ENCODE peak calls at places on chromosomes 16 and 17, in four cellular contexts. G is K562, R is H1, X is GM12878. C is an unnamed sample.

GRCh38 chr17:1604831-1605528 is 23.7 kb downstream of the SLC43A2 start:
- DNase-seq in G (no peak), R (no peak), X (no peak), C (no peak)

GRCh38 chr17:42221886-42222745 is 27.8 kb upstream of the GHDC start:
- DNase-seq in G (peak), R (peak), X (no peak), C (peak)

GRCh38 chr17:16068323-16068722 is 68.7 kb downstream of the TTC19 start:
- DNase-seq in G (no peak), R (no peak), X (no peak), C (no peak)

GRCh38 chr17:45265823-45266222 is 3.9 kb upstream of the SPATA32 start:
- DNase-seq in G (no peak), R (no peak), X (no peak), C (no peak)

GRCh38 chr17:81523139-81524062 is 4.8 kb upstream of the FSCN2 start:
- DNase-seq in G (peak), R (no peak), X (no peak), C (peak)

GRCh38 chr16:21159281-21159951 is 942 bp downstream of the LDAF1 start:
- DNase-seq in G (peak), R (no peak), X (no peak), C (peak)

GRCh38 chr17:62808576-62808970 is 459 bp upstream of the MARCHF10 start:
- DNase-seq in G (no peak), R (no peak), X (no peak), C (no peak)

GRCh38 chr17:2438823-2439222 is 38.0 kb upstream of the MNT start:
- DNase-seq in G (no peak), R (no peak), X (no peak), C (no peak)

GRCh38 chr17:29250666-29251065 is 4.0 kb downstream of the CRYBA1 start:
- DNase-seq in G (no peak), R (no peak), X (no peak), C (no peak)

GRCh38 chr17:42562845-42563509 is 1.0 kb downstream of the COASY start:
- DNase-seq in G (peak), R (no peak), X (no peak), C (no peak)

GRCh38 chr17:31492880-31493655 is 101.6 kb downstream of the RAB11FIP4 start:
- DNase-seq in G (peak), R (no peak), X (peak), C (no peak)

GRCh38 chr16:17258848-17259713 is 211.7 kb downstream of the XYLT1 start:
- DNase-seq in G (peak), R (no peak), X (peak), C (no peak)

GRCh38 chr17:252456-252855 is 71.0 kb upstream of the DOC2B start:
- DNase-seq in G (no peak), R (no peak), X (no peak), C (no peak)

GRCh38 chr16:54282923-54283734 is 3.5 kb downstream of the IRX3 start:
- DNase-seq in G (no peak), R (no peak), X (no peak), C (no peak)

GRCh38 chr16:83842755-83843507 is 35.2 kb downstream of the HSBP1 start:
- DNase-seq in G (no peak), R (no peak), X (no peak), C (no peak)

GRCh38 chr16:11395949-11396240 is 50.6 kb downstream of the RMI2 start:
- DNase-seq in G (no peak), R (no peak), X (no peak), C (no peak)

GRCh38 chr16:53921042-53921441 is 217.1 kb downstream of the FTO start:
- DNase-seq in G (no peak), R (no peak), X (no peak), C (no peak)

GRCh38 chr17:55433029-55433628 is 11.5 kb upstream of the MMD start:
- DNase-seq in G (no peak), R (no peak), X (no peak), C (no peak)

GRCh38 chr16:23969468-23970297 is 133.9 kb downstream of the PRKCB start:
- DNase-seq in G (no peak), R (no peak), X (no peak), C (no peak)

GRCh38 chr16:19589771-19590302 is 34.3 kb downstream of the VPS35L start:
- DNase-seq in G (no peak), R (no peak), X (no peak), C (no peak)

GRCh38 chr17:7213895-7214299 is 5.7 kb downstream of the DLG4 start:
- DNase-seq in G (peak), R (peak), X (no peak), C (peak)

GRCh38 chr16:77594798-77595625 is 127.3 kb upstream of the NUDT7 start:
- DNase-seq in G (no peak), R (no peak), X (no peak), C (no peak)

GRCh38 chr16:66899310-66899944 is 19.1 kb downstream of the PDP2 start:
- DNase-seq in G (no peak), R (no peak), X (no peak), C (peak)

GRCh38 chr17:33328129-33328528 is 35.0 kb upstream of the ASIC2 start:
- DNase-seq in G (peak), R (peak), X (no peak), C (no peak)

GRCh38 chr17:8345052-8345690 is 5.5 kb downstream of the ODF4 start:
- DNase-seq in G (no peak), R (no peak), X (no peak), C (no peak)

GRCh38 chr16:73093146-73094144 is 45.5 kb upstream of the ZFHX3 start:
- DNase-seq in G (no peak), R (no peak), X (no peak), C (peak)

GRCh38 chr17:45702666-45703266 is 81.4 kb upstream of the CRHR1 start:
- DNase-seq in G (no peak), R (no peak), X (no peak), C (no peak)

GRCh38 chr17:79741401-79741750 is 10.6 kb downstream of the ENPP7 start:
- DNase-seq in G (no peak), R (no peak), X (no peak), C (no peak)

GRCh38 chr17:77470800-77471733 is 330.3 kb downstream of the SEC14L1 start:
- DNase-seq in G (peak), R (no peak), X (no peak), C (peak)

GRCh38 chr17:50051082-50051576 is 4.8 kb upstream of the ITGA3 start:
- DNase-seq in G (peak), R (no peak), X (no peak), C (no peak)

GRCh38 chr17:42586514-42587230 is 9.1 kb upstream of the PSMC3IP start:
- DNase-seq in G (no peak), R (no peak), X (no peak), C (no peak)

DNA sequence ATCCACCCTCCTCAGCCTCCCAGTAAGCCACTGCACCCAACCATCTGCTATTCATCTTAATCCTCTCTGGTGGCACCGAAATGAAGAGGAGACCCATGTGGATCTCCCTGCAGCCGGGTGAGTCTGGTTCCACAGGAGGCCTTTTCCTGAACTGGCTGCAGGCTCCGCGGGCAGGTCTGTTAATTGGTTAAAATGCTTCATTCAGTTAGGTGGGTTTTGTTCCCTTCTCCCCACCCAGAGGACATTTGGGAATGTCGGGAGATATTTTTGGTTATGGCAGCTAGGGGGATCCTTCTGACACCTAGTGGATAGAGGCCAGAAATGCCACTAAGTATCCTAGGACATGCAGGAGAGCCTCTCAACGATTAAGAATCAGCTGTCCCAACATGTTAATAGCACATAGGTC is 16.7 kb downstream of the C16orf54 start:
- DNase-seq in G (peak), R (no peak), X (no peak), C (peak)
- TF ChIP-seq NRF1 in G (no peak), R (no peak), X (no peak), C (no peak)

GRCh38 chr16:31486036-31486435 is 3.1 kb downstream of the SLC5A2 start:
- DNase-seq in G (no peak), R (no peak), X (no peak), C (no peak)
- TF ChIP-seq NRF1 in G (no peak), R (no peak), X (no peak), C (no peak)

DNA sequence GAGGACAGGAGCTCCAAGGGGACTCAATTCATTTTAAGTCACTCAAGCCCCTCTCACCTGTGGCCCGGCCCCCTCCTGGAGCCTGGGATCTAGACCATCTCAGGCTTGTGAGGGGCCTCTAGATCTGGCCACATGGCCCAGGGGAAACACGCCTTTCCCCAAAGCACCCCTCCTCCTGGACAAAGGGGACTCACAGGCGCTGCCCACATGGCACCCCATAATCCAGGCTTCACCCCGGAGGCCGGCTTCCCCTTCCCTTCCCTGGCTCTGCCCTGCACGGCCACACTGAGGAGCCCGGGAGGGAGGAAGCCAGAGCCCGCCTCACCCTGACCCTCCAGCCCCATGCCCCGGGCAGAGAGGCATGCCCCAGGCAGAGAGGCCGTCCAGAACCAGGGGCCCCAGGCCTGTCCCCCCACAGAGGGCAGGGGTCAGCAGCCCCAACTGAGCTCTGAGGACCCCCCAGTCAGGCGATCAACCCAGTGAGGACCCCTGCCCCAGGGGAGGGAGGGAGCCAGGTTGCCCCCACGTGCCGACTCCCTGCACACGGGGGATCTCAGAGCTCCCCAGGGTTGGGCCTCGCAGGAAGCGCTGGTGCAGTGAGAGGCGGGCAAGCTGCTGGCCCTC is 10.9 kb downstream of the HS3ST6 start:
- DNase-seq in G (no peak), R (no peak), X (no peak), C (peak)
- TF ChIP-seq NRF1 in G (no peak), R (no peak), X (no peak), C (no peak)

GRCh38 chr16:3591436-3591803 is 14.2 kb upstream of the NLRC3 start:
- DNase-seq in G (no peak), R (no peak), X (no peak), C (no peak)

GRCh38 chr16:3589991-3590701 is 12.9 kb upstream of the NLRC3 start:
- DNase-seq in G (no peak), R (no peak), X (no peak), C (no peak)

GRCh38 chr16:3589441-3589921 is 12.3 kb upstream of the NLRC3 start:
- DNase-seq in G (peak), R (no peak), X (no peak), C (no peak)

GRCh38 chr16:3591991-3592390 is 14.8 kb upstream of the NLRC3 start:
- DNase-seq in G (no peak), R (no peak), X (no peak), C (no peak)

GRCh38 chr16:3590736-3591435 is 13.7 kb upstream of the NLRC3 start:
- DNase-seq in G (no peak), R (no peak), X (no peak), C (no peak)
- TF ChIP-seq NRF1 in G (no peak), R (no peak), X (no peak), C (no peak)

GRCh38 chr17:72614871-72615626 is 477.4 kb downstream of the SLC39A11 start:
- DNase-seq in G (no peak), R (no peak), X (no peak), C (no peak)
- TF ChIP-seq NRF1 in G (no peak), R (no peak), X (no peak), C (no peak)

GRCh38 chr17:72614476-72614870 is 478.0 kb downstream of the SLC39A11 start:
- DNase-seq in G (no peak), R (no peak), X (no peak), C (no peak)
- TF ChIP-seq NRF1 in G (no peak), R (no peak), X (no peak), C (no peak)

DNA sequence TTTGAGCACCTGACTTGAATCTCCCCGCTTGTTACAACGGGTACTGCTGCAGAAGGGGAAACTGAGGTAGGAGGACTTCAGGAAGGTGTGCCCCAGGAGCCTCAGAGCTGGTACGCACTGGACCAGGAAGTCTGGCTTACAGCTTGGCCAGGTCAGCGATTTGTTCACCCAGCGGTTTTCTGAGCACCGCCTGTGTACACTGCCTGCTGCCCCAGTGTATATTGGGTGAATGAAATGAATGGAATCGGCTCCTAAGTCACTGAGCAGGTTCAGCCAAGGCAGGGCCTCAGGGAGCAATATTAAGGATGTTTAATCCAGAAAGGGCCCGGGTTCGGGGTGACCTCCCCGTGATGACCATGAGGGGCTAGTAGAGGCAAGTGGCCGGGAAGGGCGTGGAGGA is 164.0 kb upstream of the CIBAR2 start:
- DNase-seq in G (no peak), R (no peak), X (no peak), C (no peak)
- TF ChIP-seq NRF1 in G (no peak), R (no peak), X (no peak), C (no peak)

GRCh38 chr17:60637683-60638082 is 37.7 kb downstream of the PPM1D start:
- DNase-seq in G (no peak), R (no peak), X (no peak), C (no peak)

GRCh38 chr17:60639019-60639330 is 38.7 kb upstream of the BCAS3 start:
- DNase-seq in G (no peak), R (no peak), X (no peak), C (no peak)

GRCh38 chr17:60640503-60640902 is 37.1 kb upstream of the BCAS3 start:
- DNase-seq in G (no peak), R (no peak), X (no peak), C (no peak)

GRCh38 chr17:60641126-60641525 is 36.5 kb upstream of the BCAS3 start:
- DNase-seq in G (no peak), R (no peak), X (no peak), C (no peak)

GRCh38 chr17:60641810-60642220 is 35.8 kb upstream of the BCAS3 start:
- DNase-seq in G (peak), R (peak), X (no peak), C (peak)
- TF ChIP-seq NRF1 in G (no peak), R (no peak), X (no peak), C (no peak)

DNA sequence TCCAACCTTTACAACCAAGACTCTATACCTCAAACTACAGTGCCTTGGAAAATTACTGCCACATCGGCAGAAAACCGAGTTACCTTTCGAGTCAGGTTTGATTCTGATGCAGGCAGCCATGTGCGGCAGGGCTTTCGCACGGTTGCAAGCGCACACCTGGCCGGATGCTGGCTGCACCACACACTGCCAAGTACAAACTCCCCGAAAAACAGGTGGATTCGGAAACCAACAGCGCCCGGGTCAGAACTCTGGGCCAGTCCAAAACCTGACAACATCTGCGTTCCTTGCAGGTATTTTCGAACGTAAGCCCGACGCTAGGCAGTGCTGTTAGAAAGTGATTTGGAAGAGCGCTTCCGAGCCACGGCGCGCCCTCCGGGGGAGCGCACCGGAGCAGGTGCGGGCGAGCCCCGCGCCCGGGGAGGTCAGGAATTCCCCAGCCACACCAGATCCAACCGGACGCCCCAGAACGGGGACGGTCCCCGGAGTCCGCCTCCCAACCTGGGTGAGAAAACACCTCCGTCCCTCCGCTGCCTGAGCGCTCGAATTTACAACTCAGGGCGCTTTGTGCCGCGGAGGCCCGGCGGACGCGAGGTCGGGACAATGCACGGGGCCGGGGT is 1.2 kb downstream of the USP7 start:
- DNase-seq in G (peak), R (no peak), X (no peak), C (peak)
- TF ChIP-seq NRF1 in G (peak), R (no peak), X (no peak), C (no peak)

DNA sequence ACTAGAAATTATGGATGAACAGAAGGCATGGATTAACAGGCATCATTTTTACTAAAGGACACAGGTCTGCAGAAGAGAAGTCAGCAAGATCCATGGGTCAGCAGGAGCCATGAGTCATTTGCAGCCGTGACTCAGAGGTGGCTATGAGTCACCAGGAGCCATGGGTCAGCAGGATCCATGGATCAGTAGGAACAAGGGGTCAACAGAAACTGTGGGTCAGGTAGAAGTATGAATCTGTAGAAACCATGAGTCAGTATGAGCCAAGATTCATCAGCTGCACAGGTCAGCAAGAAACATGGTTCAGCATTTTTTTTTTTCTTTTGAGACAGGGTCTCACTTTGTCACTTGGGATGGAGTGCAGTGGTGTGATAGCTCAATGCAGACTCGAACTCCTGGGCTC is 58.2 kb upstream of the HS3ST4 start:
- DNase-seq in G (peak), R (peak), X (no peak), C (no peak)
- TF ChIP-seq NRF1 in G (no peak), R (no peak), X (no peak), C (no peak)